ENCODE peak calls at places on chromosomes 2 and 18, in ten cellular contexts. One of them, this sample, is unnamed.

GRCh38 chr2:198101688-198102087 is 297.3 kb downstream of the PLCL1 start:
- DNase-seq in foreskin fibroblast: no peak
- DNase-seq in HFFc6: no peak
- DNase-seq in type B pancreatic cell: no peak
- DNase-seq in IMR-90: no peak
- DNase-seq in effector CD4-positive, alpha-beta T cell: no peak
- DNase-seq in activated CD8-positive, alpha-beta memory T cell treated with anti-CD3 and anti-CD28 coated beads for 48 hours: no peak
- DNase-seq in ELR: no peak
- DNase-seq in putamen: no peak
- DNase-seq in stimulated activated naive CD4-positive, alpha-beta T cell: no peak
- DNase-seq in this sample: no peak

GRCh38 chr2:203122317-203122998 is 107.8 kb downstream of the NBEAL1 start:
- DNase-seq in ELR: peak; percentile 10
- DNase-seq in stimulated activated naive CD4-positive, alpha-beta T cell: no peak
- DNase-seq in putamen: no peak
- DNase-seq in type B pancreatic cell: no peak
- DNase-seq in effector CD4-positive, alpha-beta T cell: no peak
- DNase-seq in HFFc6: no peak
- DNase-seq in foreskin fibroblast: no peak
- DNase-seq in activated CD8-positive, alpha-beta memory T cell treated with anti-CD3 and anti-CD28 coated beads for 48 hours: no peak
- DNase-seq in IMR-90: peak; percentile 6
- DNase-seq in this sample: no peak

GRCh38 chr2:218428846-218429558 is 10.1 kb downstream of the VIL1 start:
- DNase-seq in HFFc6: no peak
- DNase-seq in IMR-90: no peak
- DNase-seq in foreskin fibroblast: no peak
- DNase-seq in ELR: no peak
- DNase-seq in stimulated activated naive CD4-positive, alpha-beta T cell: no peak
- DNase-seq in activated CD8-positive, alpha-beta memory T cell treated with anti-CD3 and anti-CD28 coated beads for 48 hours: no peak
- DNase-seq in type B pancreatic cell: no peak
- DNase-seq in effector CD4-positive, alpha-beta T cell: no peak
- DNase-seq in putamen: no peak
- DNase-seq in this sample: no peak

GRCh38 chr18:44507729-44508325 is 172.9 kb upstream of the SETBP1 start:
- DNase-seq in foreskin fibroblast: no peak
- DNase-seq in type B pancreatic cell: no peak
- DNase-seq in activated CD8-positive, alpha-beta memory T cell treated with anti-CD3 and anti-CD28 coated beads for 48 hours: no peak
- DNase-seq in putamen: peak; percentile 34
- DNase-seq in ELR: no peak
- DNase-seq in effector CD4-positive, alpha-beta T cell: no peak
- DNase-seq in IMR-90: no peak
- DNase-seq in stimulated activated naive CD4-positive, alpha-beta T cell: no peak
- DNase-seq in HFFc6: no peak
- DNase-seq in this sample: no peak

GRCh38 chr2:67566958-67567635 is 170.0 kb downstream of the ETAA1 start:
- DNase-seq in foreskin fibroblast: no peak
- DNase-seq in IMR-90: peak; percentile 50
- DNase-seq in ELR: peak; percentile 55
- DNase-seq in activated CD8-positive, alpha-beta memory T cell treated with anti-CD3 and anti-CD28 coated beads for 48 hours: no peak
- DNase-seq in HFFc6: peak; percentile 27
- DNase-seq in effector CD4-positive, alpha-beta T cell: no peak
- DNase-seq in stimulated activated naive CD4-positive, alpha-beta T cell: no peak
- DNase-seq in putamen: no peak
- DNase-seq in type B pancreatic cell: no peak
- DNase-seq in this sample: no peak

GRCh38 chr18:14961991-14962390 is 214.0 kb downstream of the ANKRD30B start:
- DNase-seq in putamen: no peak
- DNase-seq in effector CD4-positive, alpha-beta T cell: no peak
- DNase-seq in type B pancreatic cell: no peak
- DNase-seq in IMR-90: no peak
- DNase-seq in foreskin fibroblast: no peak
- DNase-seq in ELR: no peak
- DNase-seq in activated CD8-positive, alpha-beta memory T cell treated with anti-CD3 and anti-CD28 coated beads for 48 hours: no peak
- DNase-seq in HFFc6: no peak
- DNase-seq in stimulated activated naive CD4-positive, alpha-beta T cell: no peak
- DNase-seq in this sample: no peak

GRCh38 chr2:17306706-17307105 is 211.5 kb downstream of the RAD51AP2 start:
- DNase-seq in ELR: no peak
- DNase-seq in activated CD8-positive, alpha-beta memory T cell treated with anti-CD3 and anti-CD28 coated beads for 48 hours: no peak
- DNase-seq in effector CD4-positive, alpha-beta T cell: no peak
- DNase-seq in type B pancreatic cell: no peak
- DNase-seq in putamen: no peak
- DNase-seq in IMR-90: peak; percentile 31
- DNase-seq in HFFc6: no peak
- DNase-seq in stimulated activated naive CD4-positive, alpha-beta T cell: no peak
- DNase-seq in foreskin fibroblast: peak; percentile 21
- DNase-seq in this sample: no peak

GRCh38 chr2:27715318-27716165 is 51.9 kb downstream of the SLC4A1AP start:
- DNase-seq in HFFc6: peak; percentile 63
- DNase-seq in activated CD8-positive, alpha-beta memory T cell treated with anti-CD3 and anti-CD28 coated beads for 48 hours: peak; percentile 17
- DNase-seq in type B pancreatic cell: no peak
- DNase-seq in effector CD4-positive, alpha-beta T cell: no peak
- DNase-seq in stimulated activated naive CD4-positive, alpha-beta T cell: peak; percentile 35
- DNase-seq in foreskin fibroblast: peak; percentile 70
- DNase-seq in IMR-90: peak; percentile 69
- DNase-seq in putamen: peak; percentile 49
- DNase-seq in ELR: peak; percentile 57
- DNase-seq in this sample: no peak

GRCh38 chr2:157986761-157987160 is 110.6 kb upstream of the ACVR1 start:
- DNase-seq in activated CD8-positive, alpha-beta memory T cell treated with anti-CD3 and anti-CD28 coated beads for 48 hours: no peak
- DNase-seq in effector CD4-positive, alpha-beta T cell: no peak
- DNase-seq in HFFc6: no peak
- DNase-seq in putamen: no peak
- DNase-seq in IMR-90: no peak
- DNase-seq in type B pancreatic cell: no peak
- DNase-seq in stimulated activated naive CD4-positive, alpha-beta T cell: no peak
- DNase-seq in ELR: no peak
- DNase-seq in foreskin fibroblast: no peak
- DNase-seq in this sample: no peak

GRCh38 chr2:10009271-10009810 is 34.0 kb upstream of the KLF11 start:
- DNase-seq in foreskin fibroblast: no peak
- DNase-seq in stimulated activated naive CD4-positive, alpha-beta T cell: no peak
- DNase-seq in ELR: no peak
- DNase-seq in effector CD4-positive, alpha-beta T cell: no peak
- DNase-seq in type B pancreatic cell: no peak
- DNase-seq in HFFc6: no peak
- DNase-seq in IMR-90: no peak
- DNase-seq in activated CD8-positive, alpha-beta memory T cell treated with anti-CD3 and anti-CD28 coated beads for 48 hours: no peak
- DNase-seq in putamen: no peak
- DNase-seq in this sample: no peak

GRCh38 chr18:8791171-8791651 is 85.9 kb downstream of the MTCL1 start:
- DNase-seq in activated CD8-positive, alpha-beta memory T cell treated with anti-CD3 and anti-CD28 coated beads for 48 hours: no peak
- DNase-seq in IMR-90: peak; percentile 59
- DNase-seq in effector CD4-positive, alpha-beta T cell: no peak
- DNase-seq in HFFc6: peak; percentile 27
- DNase-seq in ELR: peak; percentile 58
- DNase-seq in putamen: no peak
- DNase-seq in stimulated activated naive CD4-positive, alpha-beta T cell: no peak
- DNase-seq in type B pancreatic cell: no peak
- DNase-seq in foreskin fibroblast: peak; percentile 41
- DNase-seq in this sample: no peak

GRCh38 chr2:96239745-96240264 is 26.0 kb downstream of the TMEM127 start:
- DNase-seq in IMR-90: no peak
- DNase-seq in effector CD4-positive, alpha-beta T cell: no peak
- DNase-seq in stimulated activated naive CD4-positive, alpha-beta T cell: no peak
- DNase-seq in type B pancreatic cell: no peak
- DNase-seq in ELR: no peak
- DNase-seq in putamen: no peak
- DNase-seq in foreskin fibroblast: no peak
- DNase-seq in HFFc6: no peak
- DNase-seq in activated CD8-positive, alpha-beta memory T cell treated with anti-CD3 and anti-CD28 coated beads for 48 hours: no peak
- DNase-seq in this sample: no peak

GRCh38 chr2:67840460-67841068 is 222.2 kb downstream of the C1D start:
- DNase-seq in foreskin fibroblast: peak; percentile 75
- DNase-seq in IMR-90: peak; percentile 82
- DNase-seq in type B pancreatic cell: peak; percentile 74
- DNase-seq in stimulated activated naive CD4-positive, alpha-beta T cell: no peak
- DNase-seq in ELR: peak; percentile 75
- DNase-seq in HFFc6: peak; percentile 66
- DNase-seq in activated CD8-positive, alpha-beta memory T cell treated with anti-CD3 and anti-CD28 coated beads for 48 hours: no peak
- DNase-seq in effector CD4-positive, alpha-beta T cell: no peak
- DNase-seq in putamen: no peak
- DNase-seq in this sample: no peak

GRCh38 chr2:62941413-62941812 is 109.2 kb upstream of the OTX1 start:
- DNase-seq in stimulated activated naive CD4-positive, alpha-beta T cell: no peak
- DNase-seq in IMR-90: no peak
- DNase-seq in ELR: no peak
- DNase-seq in putamen: no peak
- DNase-seq in HFFc6: no peak
- DNase-seq in effector CD4-positive, alpha-beta T cell: no peak
- DNase-seq in type B pancreatic cell: no peak
- DNase-seq in foreskin fibroblast: no peak
- DNase-seq in activated CD8-positive, alpha-beta memory T cell treated with anti-CD3 and anti-CD28 coated beads for 48 hours: no peak
- DNase-seq in this sample: no peak

GRCh38 chr18:59733411-59733810 is 36.2 kb upstream of the CCBE1 start:
- DNase-seq in activated CD8-positive, alpha-beta memory T cell treated with anti-CD3 and anti-CD28 coated beads for 48 hours: no peak
- DNase-seq in HFFc6: peak; percentile 48
- DNase-seq in IMR-90: no peak
- DNase-seq in foreskin fibroblast: no peak
- DNase-seq in stimulated activated naive CD4-positive, alpha-beta T cell: no peak
- DNase-seq in effector CD4-positive, alpha-beta T cell: no peak
- DNase-seq in putamen: no peak
- DNase-seq in type B pancreatic cell: no peak
- DNase-seq in ELR: peak; percentile 49
- DNase-seq in this sample: no peak